ENCODE peak calls at places on chromosomes 2 and 18, in seven cellular contexts. One of them, this sample, is unnamed.

GRCh38 chr2:196944570-196944969 is 18.1 kb upstream of the PGAP1 start:
- DNase-seq in NCI-H1417: no peak
- DNase-seq in ELR: no peak
- DNase-seq in stimulated activated CD8-positive, alpha-beta memory T cell treated with anti-CD3 and anti-CD28 coated beads, Interleukin-7, amount 100 ng/mL, for 24 hours: no peak
- DNase-seq in activated CD4-positive, CD25-positive, alpha-beta regulatory T cell: no peak
- DNase-seq in HAP-1: no peak
- DNase-seq in mucosa of gallbladder: no peak
- DNase-seq in this sample: no peak

GRCh38 chr2:172909454-172909853 is 166.2 kb upstream of the MAP3K20 start:
- DNase-seq in NCI-H1417: no peak
- DNase-seq in ELR: no peak
- DNase-seq in stimulated activated CD8-positive, alpha-beta memory T cell treated with anti-CD3 and anti-CD28 coated beads, Interleukin-7, amount 100 ng/mL, for 24 hours: no peak
- DNase-seq in activated CD4-positive, CD25-positive, alpha-beta regulatory T cell: no peak
- DNase-seq in HAP-1: no peak
- DNase-seq in mucosa of gallbladder: no peak
- DNase-seq in this sample: no peak

GRCh38 chr2:172999641-173000387 is 75.8 kb upstream of the MAP3K20 start:
- DNase-seq in NCI-H1417: no peak
- DNase-seq in ELR: no peak
- DNase-seq in stimulated activated CD8-positive, alpha-beta memory T cell treated with anti-CD3 and anti-CD28 coated beads, Interleukin-7, amount 100 ng/mL, for 24 hours: no peak
- DNase-seq in activated CD4-positive, CD25-positive, alpha-beta regulatory T cell: no peak
- DNase-seq in HAP-1: peak; percentile 50
- DNase-seq in mucosa of gallbladder: no peak
- DNase-seq in this sample: no peak

GRCh38 chr2:45293182-45293581 is 283.9 kb upstream of the SIX2 start:
- DNase-seq in NCI-H1417: no peak
- DNase-seq in ELR: peak; percentile 19
- DNase-seq in stimulated activated CD8-positive, alpha-beta memory T cell treated with anti-CD3 and anti-CD28 coated beads, Interleukin-7, amount 100 ng/mL, for 24 hours: no peak
- DNase-seq in activated CD4-positive, CD25-positive, alpha-beta regulatory T cell: no peak
- DNase-seq in HAP-1: no peak
- DNase-seq in mucosa of gallbladder: no peak
- DNase-seq in this sample: no peak

GRCh38 chr2:133557624-133558023 is 10.6 kb downstream of the NCKAP5 start:
- DNase-seq in NCI-H1417: no peak
- DNase-seq in ELR: no peak
- DNase-seq in stimulated activated CD8-positive, alpha-beta memory T cell treated with anti-CD3 and anti-CD28 coated beads, Interleukin-7, amount 100 ng/mL, for 24 hours: no peak
- DNase-seq in activated CD4-positive, CD25-positive, alpha-beta regulatory T cell: no peak
- DNase-seq in HAP-1: no peak
- DNase-seq in mucosa of gallbladder: no peak
- DNase-seq in this sample: no peak

GRCh38 chr2:212725180-212725579 is 186.6 kb upstream of the ERBB4 start:
- DNase-seq in NCI-H1417: no peak
- DNase-seq in ELR: no peak
- DNase-seq in stimulated activated CD8-positive, alpha-beta memory T cell treated with anti-CD3 and anti-CD28 coated beads, Interleukin-7, amount 100 ng/mL, for 24 hours: no peak
- DNase-seq in activated CD4-positive, CD25-positive, alpha-beta regulatory T cell: no peak
- DNase-seq in HAP-1: no peak
- DNase-seq in mucosa of gallbladder: no peak
- DNase-seq in this sample: no peak

GRCh38 chr2:238582159-238582558 is 155.4 kb downstream of the ASB1 start:
- DNase-seq in NCI-H1417: no peak
- DNase-seq in ELR: no peak
- DNase-seq in stimulated activated CD8-positive, alpha-beta memory T cell treated with anti-CD3 and anti-CD28 coated beads, Interleukin-7, amount 100 ng/mL, for 24 hours: no peak
- DNase-seq in activated CD4-positive, CD25-positive, alpha-beta regulatory T cell: no peak
- DNase-seq in HAP-1: no peak
- DNase-seq in mucosa of gallbladder: no peak
- DNase-seq in this sample: no peak

GRCh38 chr2:237591021-237591370 is 462 bp upstream of the RAB17 start:
- DNase-seq in NCI-H1417: peak; percentile 85
- DNase-seq in ELR: no peak
- DNase-seq in stimulated activated CD8-positive, alpha-beta memory T cell treated with anti-CD3 and anti-CD28 coated beads, Interleukin-7, amount 100 ng/mL, for 24 hours: no peak
- DNase-seq in activated CD4-positive, CD25-positive, alpha-beta regulatory T cell: no peak
- DNase-seq in HAP-1: no peak
- DNase-seq in mucosa of gallbladder: peak; percentile 72
- DNase-seq in this sample: no peak

GRCh38 chr2:219486424-219486959 is 12.2 kb upstream of the GMPPA start:
- DNase-seq in NCI-H1417: no peak
- DNase-seq in ELR: no peak
- DNase-seq in stimulated activated CD8-positive, alpha-beta memory T cell treated with anti-CD3 and anti-CD28 coated beads, Interleukin-7, amount 100 ng/mL, for 24 hours: no peak
- DNase-seq in activated CD4-positive, CD25-positive, alpha-beta regulatory T cell: no peak
- DNase-seq in HAP-1: no peak
- DNase-seq in mucosa of gallbladder: no peak
- DNase-seq in this sample: no peak

GRCh38 chr2:10305254-10305635 is 2.5 kb downstream of the HPCAL1 start:
- DNase-seq in NCI-H1417: peak; percentile 69
- DNase-seq in ELR: peak; percentile 37
- DNase-seq in stimulated activated CD8-positive, alpha-beta memory T cell treated with anti-CD3 and anti-CD28 coated beads, Interleukin-7, amount 100 ng/mL, for 24 hours: no peak
- DNase-seq in activated CD4-positive, CD25-positive, alpha-beta regulatory T cell: no peak
- DNase-seq in HAP-1: no peak
- DNase-seq in mucosa of gallbladder: no peak
- DNase-seq in this sample: no peak

GRCh38 chr18:46408334-46408987 is 248.6 kb downstream of the LOXHD1 start:
- DNase-seq in NCI-H1417: no peak
- DNase-seq in ELR: no peak
- DNase-seq in stimulated activated CD8-positive, alpha-beta memory T cell treated with anti-CD3 and anti-CD28 coated beads, Interleukin-7, amount 100 ng/mL, for 24 hours: no peak
- DNase-seq in activated CD4-positive, CD25-positive, alpha-beta regulatory T cell: no peak
- DNase-seq in HAP-1: no peak
- DNase-seq in mucosa of gallbladder: no peak
- DNase-seq in this sample: no peak